ENCODE peak calls at places on chromosomes 4 and X, in six cellular contexts. U is cardiac fibroblast, W is IMR-90, R is OCI-LY7, B is ovary, Z is BJ. K is an unnamed sample.

GRCh38 chr4:20506827-20507226 is 193.4 kb upstream of the PACRGL start:
- DNase-seq in W (peak), R (no peak), B (no peak), U (peak), Z (peak), K (no peak)

GRCh38 chr4:183906736-183907651 is 1.9 kb downstream of the STOX2 start:
- DNase-seq in R (no peak), Z (no peak), B (peak), W (no peak), U (no peak), K (peak)

GRCh38 chrX:46319750-46320149 is 225.5 kb downstream of the ZNF674 start:
- DNase-seq in B (no peak), W (no peak), U (no peak), R (no peak), Z (no peak), K (no peak)

GRCh38 chrX:20968996-20969395 is 405.2 kb upstream of the CNKSR2 start:
- DNase-seq in R (no peak), W (no peak), U (peak), B (no peak), Z (no peak), K (no peak)

GRCh38 chrX:77415161-77415560 is 32.0 kb upstream of the FGF16 start:
- DNase-seq in B (no peak), Z (no peak), R (no peak), U (peak), W (no peak), K (no peak)

GRCh38 chr4:37726666-37727065 is 40.5 kb upstream of the RELL1 start:
- DNase-seq in R (no peak), W (peak), Z (no peak), B (no peak), U (peak), K (no peak)

GRCh38 chr4:153479118-153479517 is 13.0 kb downstream of the TMEM131L start:
- DNase-seq in B (no peak), Z (no peak), U (no peak), R (no peak), W (no peak), K (no peak)

GRCh38 chrX:131841496-131842410 is 181.3 kb upstream of the STK26 start:
- DNase-seq in R (peak), Z (no peak), B (no peak), W (peak), U (peak), K (no peak)

GRCh38 chr4:15149234-15149841 is 147.1 kb downstream of the CPEB2 start:
- DNase-seq in Z (no peak), W (peak), U (peak), B (no peak), R (no peak), K (no peak)

GRCh38 chr4:188976644-188977115 is 837.4 kb downstream of the TRIML1 start:
- DNase-seq in U (peak), W (peak), Z (no peak), B (no peak), R (no peak), K (no peak)

GRCh38 chr4:184826315-184827266 is 823 bp upstream of the ACSL1 start:
- DNase-seq in U (peak), B (no peak), Z (no peak), R (peak), W (peak), K (peak)

GRCh38 chrX:38656350-38656915 is 95.1 kb downstream of the TSPAN7 start:
- DNase-seq in Z (no peak), U (no peak), B (no peak), W (no peak), R (no peak), K (no peak)

GRCh38 chr4:1413221-1413663 is 7.0 kb upstream of the NKX1-1 start:
- DNase-seq in W (no peak), Z (no peak), R (no peak), U (no peak), B (no peak), K (no peak)

GRCh38 chrX:133045986-133046385 is 50.9 kb downstream of the USP26 start:
- DNase-seq in Z (no peak), W (peak), B (no peak), U (no peak), R (no peak), K (no peak)
- TF ChIP-seq CTCF in Z (no peak), W (peak), B (no peak), U (no peak), R (peak), K (peak)

GRCh38 chr4:149933120-149933519 is 117.5 kb upstream of the IQCM start:
- DNase-seq in Z (no peak), B (no peak), R (no peak), W (no peak), U (no peak), K (no peak)
- TF ChIP-seq CTCF in Z (no peak), B (no peak), R (no peak), W (no peak), U (no peak), K (no peak)

GRCh38 chr4:77075869-77076801 is at the start of gene CCNI:
- DNase-seq in B (peak), U (peak), R (peak), Z (peak), W (peak), K (peak)

GRCh38 chr4:77074961-77075855 is 581 bp downstream of the CCNI start:
- DNase-seq in U (peak), R (peak), Z (no peak), B (peak), W (peak), K (peak)

GRCh38 chr4:77072195-77072753 is 3.5 kb downstream of the CCNI start:
- DNase-seq in Z (no peak), W (no peak), U (no peak), R (peak), B (no peak), K (no peak)

GRCh38 chr4:77073981-77074865 is 1.6 kb downstream of the CCNI start:
- DNase-seq in W (no peak), Z (no peak), R (no peak), U (peak), B (no peak), K (no peak)

DNA sequence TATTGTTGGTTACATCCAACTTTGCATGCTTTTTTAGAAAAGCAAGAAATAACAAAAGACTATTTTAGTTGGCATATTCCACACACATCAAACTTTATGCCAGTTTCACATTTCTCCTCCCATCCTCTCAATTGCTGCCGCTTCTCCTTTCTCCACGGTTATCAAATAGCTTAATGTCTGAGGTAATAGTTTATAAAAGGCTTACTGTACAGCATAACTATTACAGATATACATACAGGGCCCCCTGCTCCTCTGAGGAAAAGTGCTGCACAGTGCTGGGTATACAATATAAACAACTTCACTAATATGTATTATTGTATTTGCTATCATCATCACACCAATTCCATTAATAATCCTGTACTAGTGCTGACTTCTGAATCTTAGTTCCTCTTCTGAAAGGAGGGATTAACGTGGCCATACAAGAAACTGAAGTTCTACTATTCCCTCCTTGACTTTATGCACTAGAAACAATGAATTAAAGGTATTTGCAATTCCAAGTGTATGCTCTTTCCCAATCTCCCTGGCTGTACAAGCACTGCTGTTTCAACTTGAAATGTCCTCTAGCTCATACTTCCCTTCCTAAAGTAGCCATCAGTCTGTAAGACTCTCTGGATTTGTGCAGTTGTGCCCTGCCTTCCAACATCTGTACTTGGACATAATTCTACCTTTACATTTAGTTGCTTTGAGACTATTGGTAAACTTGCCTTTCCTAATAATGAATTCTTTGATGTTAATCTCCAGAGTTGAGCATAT is 2.5 kb downstream of the CCNI start:
- DNase-seq in W (peak), R (peak), B (no peak), U (peak), Z (no peak), K (no peak)
- TF ChIP-seq CTCF in W (no peak), R (no peak), B (no peak), U (no peak), Z (no peak), K (no peak)

GRCh38 chr4:24419147-24420034 is 165.0 kb downstream of the DHX15 start:
- DNase-seq in Z (peak), U (peak), W (peak), B (peak), R (peak), K (peak)
- TF ChIP-seq CTCF in Z (peak), U (peak), W (peak), B (no peak), R (peak), K (peak)

GRCh38 chr4:112766422-112766821 is 129.5 kb downstream of the LARP7 start:
- DNase-seq in W (peak), U (peak), B (no peak), R (peak), Z (no peak), K (no peak)
- TF ChIP-seq CTCF in W (peak), U (peak), B (no peak), R (peak), Z (peak), K (peak)

DNA sequence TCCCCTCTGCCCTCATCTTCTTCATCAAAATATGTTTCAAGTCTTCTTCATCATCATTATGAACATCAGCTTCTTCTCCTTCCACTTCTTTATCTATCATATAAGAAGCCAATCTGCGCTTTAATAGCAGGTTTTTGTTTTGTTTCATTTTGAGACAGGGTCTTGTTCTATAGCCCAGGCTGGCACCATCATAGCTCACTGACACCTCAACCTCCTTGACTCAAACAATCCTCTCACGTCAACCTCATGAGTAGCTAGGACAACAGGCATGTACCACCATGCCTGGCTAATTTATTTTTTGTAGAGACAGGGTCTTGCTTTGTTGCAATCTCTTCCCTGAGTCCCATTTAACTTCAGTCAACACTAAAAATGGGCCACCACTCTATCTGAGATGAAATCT is 27.0 kb downstream of the PRDM5 start:
- DNase-seq in Z (no peak), U (no peak), R (no peak), W (no peak), B (no peak), K (no peak)
- TF ChIP-seq CTCF in Z (no peak), U (no peak), R (no peak), W (no peak), B (no peak), K (no peak)

GRCh38 chr4:88040707-88041106 is 33.3 kb downstream of the PKD2 start:
- DNase-seq in U (no peak), W (no peak), R (no peak), Z (no peak), B (no peak), K (no peak)
- TF ChIP-seq CTCF in U (no peak), W (no peak), R (no peak), Z (no peak), B (no peak), K (no peak)

GRCh38 chrX:1321689-1322088 is 14.9 kb upstream of the IL3RA start:
- DNase-seq in W (no peak), U (no peak), Z (no peak), R (no peak), B (no peak), K (no peak)

GRCh38 chrX:1327651-1328304 is 8.8 kb upstream of the IL3RA start:
- DNase-seq in R (no peak), Z (no peak), U (no peak), B (no peak), W (no peak), K (no peak)

GRCh38 chrX:1325515-1326116 is 11.0 kb upstream of the IL3RA start:
- DNase-seq in R (no peak), Z (no peak), U (no peak), B (no peak), W (no peak), K (no peak)

GRCh38 chrX:1322393-1322792 is 14.2 kb upstream of the IL3RA start:
- DNase-seq in R (no peak), Z (no peak), W (no peak), B (no peak), U (no peak), K (no peak)

GRCh38 chrX:1323315-1323714 is 13.3 kb upstream of the IL3RA start:
- DNase-seq in B (no peak), R (peak), U (no peak), Z (no peak), W (no peak), K (peak)
- TF ChIP-seq CTCF in B (no peak), R (peak), U (peak), Z (peak), W (no peak), K (no peak)